ENCODE peak calls at places on chromosome 2, in six cellular contexts. One of them, this sample, is unnamed.

GRCh38 chr2:48120759-48121242 is 214.5 kb upstream of the FBXO11 start:
- DNase-seq in RWPE1: no peak
- DNase-seq in AG09309: no peak
- DNase-seq in HL-60: peak
- DNase-seq in astrocyte of the spinal cord: no peak
- DNase-seq in AG10803: no peak
- DNase-seq in this sample: peak

GRCh38 chr2:190136259-190136658 is 73.7 kb upstream of the MSTN start:
- DNase-seq in RWPE1: no peak
- DNase-seq in AG09309: no peak
- DNase-seq in HL-60: no peak
- DNase-seq in astrocyte of the spinal cord: no peak
- DNase-seq in AG10803: no peak
- DNase-seq in this sample: no peak

GRCh38 chr2:84991404-84992151 is 20.6 kb downstream of the KCMF1 start:
- DNase-seq in RWPE1: peak
- DNase-seq in AG09309: peak
- DNase-seq in HL-60: no peak
- DNase-seq in astrocyte of the spinal cord: peak
- DNase-seq in AG10803: peak
- DNase-seq in this sample: peak

GRCh38 chr2:163735692-163736432 is at the start of gene FIGN:
- DNase-seq in RWPE1: peak
- DNase-seq in AG09309: peak
- DNase-seq in HL-60: no peak
- DNase-seq in astrocyte of the spinal cord: peak
- DNase-seq in AG10803: peak
- DNase-seq in this sample: peak

GRCh38 chr2:168135630-168136029 is 111.8 kb downstream of the STK39 start:
- DNase-seq in RWPE1: no peak
- DNase-seq in AG09309: no peak
- DNase-seq in HL-60: no peak
- DNase-seq in astrocyte of the spinal cord: no peak
- DNase-seq in AG10803: no peak
- DNase-seq in this sample: peak

GRCh38 chr2:201779996-201780673 is 598 bp downstream of the ALS2 start:
- DNase-seq in RWPE1: no peak
- DNase-seq in AG09309: no peak
- DNase-seq in HL-60: no peak
- DNase-seq in astrocyte of the spinal cord: peak
- DNase-seq in AG10803: peak
- DNase-seq in this sample: peak

GRCh38 chr2:107259011-107259410 is 373.0 kb upstream of the ST6GAL2 start:
- DNase-seq in RWPE1: no peak
- DNase-seq in AG09309: no peak
- DNase-seq in HL-60: no peak
- DNase-seq in astrocyte of the spinal cord: no peak
- DNase-seq in AG10803: no peak
- DNase-seq in this sample: no peak

GRCh38 chr2:98634406-98635092 is 26.2 kb downstream of the UNC50 start:
- DNase-seq in RWPE1: no peak
- DNase-seq in AG09309: no peak
- DNase-seq in HL-60: no peak
- DNase-seq in astrocyte of the spinal cord: no peak
- DNase-seq in AG10803: no peak
- DNase-seq in this sample: peak

GRCh38 chr2:84919885-84920580 is 14.6 kb downstream of the TMSB10 start:
- DNase-seq in RWPE1: peak
- DNase-seq in AG09309: peak
- DNase-seq in HL-60: no peak
- DNase-seq in astrocyte of the spinal cord: peak
- DNase-seq in AG10803: peak
- DNase-seq in this sample: peak

GRCh38 chr2:20603791-20604190 is 47.1 kb downstream of the HS1BP3 start:
- DNase-seq in RWPE1: no peak
- DNase-seq in AG09309: no peak
- DNase-seq in HL-60: no peak
- DNase-seq in astrocyte of the spinal cord: no peak
- DNase-seq in AG10803: no peak
- DNase-seq in this sample: no peak

GRCh38 chr2:241217320-241218031 is 29.0 kb downstream of the ANO7 start:
- DNase-seq in RWPE1: peak
- DNase-seq in AG09309: peak
- DNase-seq in HL-60: peak
- DNase-seq in astrocyte of the spinal cord: peak
- DNase-seq in AG10803: peak
- DNase-seq in this sample: peak
- TF ChIP-seq CTCF in RWPE1: no peak
- TF ChIP-seq CTCF in AG09309: no peak
- TF ChIP-seq CTCF in HL-60: no peak
- TF ChIP-seq CTCF in astrocyte of the spinal cord: no peak
- TF ChIP-seq CTCF in AG10803: no peak
- TF ChIP-seq CTCF in this sample: no peak

GRCh38 chr2:238439912-238440311 is 13.2 kb downstream of the ASB1 start:
- DNase-seq in RWPE1: no peak
- DNase-seq in AG09309: no peak
- DNase-seq in HL-60: no peak
- DNase-seq in astrocyte of the spinal cord: no peak
- DNase-seq in AG10803: no peak
- DNase-seq in this sample: no peak

GRCh38 chr2:238440331-238440730 is 13.6 kb downstream of the ASB1 start:
- DNase-seq in RWPE1: no peak
- DNase-seq in AG09309: no peak
- DNase-seq in HL-60: no peak
- DNase-seq in astrocyte of the spinal cord: no peak
- DNase-seq in AG10803: no peak
- DNase-seq in this sample: no peak

GRCh38 chr2:238440767-238441166 is 14.0 kb downstream of the ASB1 start:
- DNase-seq in RWPE1: no peak
- DNase-seq in AG09309: no peak
- DNase-seq in HL-60: no peak
- DNase-seq in astrocyte of the spinal cord: no peak
- DNase-seq in AG10803: no peak
- DNase-seq in this sample: no peak

GRCh38 chr2:238441262-238442114 is 14.8 kb downstream of the ASB1 start:
- DNase-seq in RWPE1: no peak
- DNase-seq in AG09309: no peak
- DNase-seq in HL-60: no peak
- DNase-seq in astrocyte of the spinal cord: peak
- DNase-seq in AG10803: no peak
- DNase-seq in this sample: no peak

DNA sequence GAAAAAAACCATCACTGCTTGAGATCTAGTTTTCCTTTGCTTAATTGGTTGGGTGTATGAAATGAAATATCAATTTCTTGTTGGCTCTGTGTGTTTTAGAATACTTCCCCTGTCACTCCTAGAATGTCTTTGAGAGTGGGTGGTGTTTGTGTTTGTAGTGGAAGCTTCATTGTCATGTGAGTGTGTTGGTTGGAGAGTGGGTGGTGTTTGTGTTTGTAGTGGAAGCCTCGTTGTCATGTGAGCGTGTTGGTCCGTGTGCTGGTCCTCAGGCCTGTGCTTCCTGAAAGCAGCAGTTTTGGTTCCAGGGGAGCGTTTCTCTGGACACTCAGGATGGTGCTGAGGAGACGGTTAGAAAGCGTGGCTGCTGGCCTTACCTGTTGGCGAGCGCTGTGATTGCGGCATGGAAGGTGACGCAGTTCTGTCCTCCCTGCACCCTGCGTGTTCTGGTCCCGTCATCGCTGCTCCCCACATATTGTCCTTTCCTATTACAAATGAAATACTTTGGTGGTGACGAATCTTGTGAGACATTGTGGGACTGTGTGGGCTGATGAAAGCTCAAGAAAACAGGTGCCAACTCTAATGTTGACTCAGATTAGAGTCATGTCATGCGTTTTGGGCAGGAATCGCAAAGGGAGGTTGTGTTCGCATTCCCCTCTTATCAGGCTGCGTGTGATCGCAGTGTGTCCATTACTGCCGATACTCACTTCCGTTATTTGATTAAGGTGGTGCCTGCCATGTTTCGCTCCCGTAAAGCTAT is 12.5 kb downstream of the ASB1 start:
- DNase-seq in RWPE1: peak
- DNase-seq in AG09309: peak
- DNase-seq in HL-60: no peak
- DNase-seq in astrocyte of the spinal cord: peak
- DNase-seq in AG10803: peak
- DNase-seq in this sample: peak
- TF ChIP-seq CTCF in RWPE1: no peak
- TF ChIP-seq CTCF in AG09309: no peak
- TF ChIP-seq CTCF in HL-60: no peak
- TF ChIP-seq CTCF in astrocyte of the spinal cord: no peak
- TF ChIP-seq CTCF in AG10803: no peak
- TF ChIP-seq CTCF in this sample: no peak

GRCh38 chr2:66587216-66587615 is 152.3 kb downstream of the MEIS1 start:
- DNase-seq in RWPE1: no peak
- DNase-seq in AG09309: no peak
- DNase-seq in HL-60: no peak
- DNase-seq in astrocyte of the spinal cord: no peak
- DNase-seq in AG10803: peak
- DNase-seq in this sample: peak
- TF ChIP-seq CTCF in RWPE1: no peak
- TF ChIP-seq CTCF in AG09309: peak
- TF ChIP-seq CTCF in HL-60: no peak
- TF ChIP-seq CTCF in astrocyte of the spinal cord: no peak
- TF ChIP-seq CTCF in AG10803: peak
- TF ChIP-seq CTCF in this sample: peak

GRCh38 chr2:64939332-64939917 is 49.8 kb upstream of the SLC1A4 start:
- DNase-seq in RWPE1: no peak
- DNase-seq in AG09309: no peak
- DNase-seq in HL-60: no peak
- DNase-seq in astrocyte of the spinal cord: no peak
- DNase-seq in AG10803: no peak
- DNase-seq in this sample: no peak
- TF ChIP-seq CTCF in RWPE1: no peak
- TF ChIP-seq CTCF in AG09309: no peak
- TF ChIP-seq CTCF in HL-60: no peak
- TF ChIP-seq CTCF in astrocyte of the spinal cord: no peak
- TF ChIP-seq CTCF in AG10803: no peak
- TF ChIP-seq CTCF in this sample: no peak

This sample was measured in bronchial epithelial cell.